ENCODE peak calls at places on chromosomes 5 and 9, in seven cellular contexts. U, B, V, E, F, O and C are unnamed samples.

GRCh38 chr5:64384761-64385160 is 121.1 kb upstream of the RGS7BP start:
- DNase-seq in U (peak), B (no peak), V (peak), E (no peak), F (peak), O (peak), C (no peak)

GRCh38 chr5:23507278-23507685 is at the start of gene PRDM9:
- DNase-seq in U (no peak), B (peak), V (no peak), E (no peak), F (peak), O (peak), C (no peak)

GRCh38 chr9:137105814-137106661 is 8.5 kb downstream of the DPP7 start:
- DNase-seq in U (no peak), B (no peak), V (no peak), E (no peak), F (no peak), O (no peak), C (no peak)

GRCh38 chr5:108196276-108196675 is 185.6 kb downstream of the FBXL17 start:
- DNase-seq in U (no peak), B (no peak), V (no peak), E (no peak), F (no peak), O (no peak), C (no peak)

GRCh38 chr9:127862075-127863011 is 7.9 kb upstream of the ENG start:
- DNase-seq in U (no peak), B (peak), V (no peak), E (peak), F (no peak), O (no peak), C (no peak)

GRCh38 chr5:59041355-59041754 is 458.5 kb downstream of the RAB3C start:
- DNase-seq in U (no peak), B (no peak), V (peak), E (no peak), F (no peak), O (no peak), C (no peak)

GRCh38 chr9:100038472-100038871 is 60.3 kb downstream of the ERP44 start:
- DNase-seq in U (no peak), B (no peak), V (no peak), E (no peak), F (no peak), O (no peak), C (no peak)

GRCh38 chr5:168747987-168748777 is 169.0 kb upstream of the PANK3 start:
- DNase-seq in U (no peak), B (peak), V (peak), E (no peak), F (peak), O (peak), C (no peak)

GRCh38 chr5:62354028-62354874 is 48.2 kb downstream of the KIF2A start:
- DNase-seq in U (peak), B (no peak), V (peak), E (no peak), F (peak), O (no peak), C (no peak)

GRCh38 chr9:79662553-79662956 is 90.8 kb downstream of the TLE4 start:
- DNase-seq in U (no peak), B (no peak), V (no peak), E (no peak), F (no peak), O (peak), C (no peak)

GRCh38 chr9:77819672-77820071 is 171.6 kb upstream of the GNA14 start:
- DNase-seq in U (no peak), B (no peak), V (no peak), E (no peak), F (peak), O (no peak), C (no peak)

GRCh38 chr5:154178661-154179060 is 11.9 kb upstream of the GALNT10 start:
- DNase-seq in U (no peak), B (no peak), V (no peak), E (no peak), F (no peak), O (no peak), C (no peak)

GRCh38 chr5:156527611-156528010 is 200.6 kb downstream of the SGCD start:
- DNase-seq in U (no peak), B (no peak), V (no peak), E (no peak), F (no peak), O (no peak), C (no peak)